ENCODE peak calls at places on chromosomes 4 and X, in four cellular contexts. T is A172, E is activated T-helper 1 cell treated with Interleukin-2 at 50 U/mL for 16 hours, N is left ventricle myocardium superior. O is an unnamed sample.

GRCh38 chrX:131752493-131753198 is 208.8 kb downstream of the OR13H1 start:
- DNase-seq in T (no peak), E (peak), N (no peak), O (no peak)

GRCh38 chr4:159764343-159764952 is 661.6 kb downstream of the RAPGEF2 start:
- DNase-seq in T (peak), E (no peak), N (no peak), O (no peak)

GRCh38 chr4:7500404-7500803 is 65.7 kb upstream of the PSAPL1 start:
- DNase-seq in T (no peak), E (no peak), N (no peak), O (no peak)

GRCh38 chr4:123233409-123233808 is 163.2 kb upstream of the SPRY1 start:
- DNase-seq in T (no peak), E (no peak), N (no peak), O (no peak)

GRCh38 chrX:153900806-153901752 is 3.4 kb upstream of the AVPR2 start:
- DNase-seq in T (peak), E (peak), N (peak), O (peak)

GRCh38 chr4:76546282-76547166 is 111.5 kb downstream of the SHROOM3 start:
- DNase-seq in T (peak), E (no peak), N (no peak), O (no peak)

GRCh38 chr4:168765726-168766125 is 244.3 kb downstream of the CBR4 start:
- DNase-seq in T (peak), E (no peak), N (peak), O (no peak)

GRCh38 chrX:16708016-16708415 is 4.5 kb downstream of the CTPS2 start:
- DNase-seq in T (no peak), E (no peak), N (no peak), O (no peak)

GRCh38 chr4:145609494-145610427 is 9.4 kb upstream of the MMAA start:
- DNase-seq in T (peak), E (peak), N (no peak), O (no peak)